ENCODE peak calls at places on chromosomes 16 and 17, in nine cellular contexts. S, H, I, Z, Q, P, B, Y and L are unnamed samples.

GRCh38 chr17:76239538-76240274 is 587 bp downstream of the RNF157 start:
- DNase-seq in S (no peak), H (no peak), I (no peak), Z (no peak), Q (no peak), P (no peak), B (no peak), Y (no peak), L (no peak)

GRCh38 chr17:44221072-44221861 is 1.8 kb upstream of the UBTF start:
- DNase-seq in S (peak; percentile 85), H (peak; percentile 87), I (peak; percentile 63), Z (peak; percentile 43), Q (peak; percentile 78), P (peak; percentile 76), B (peak; percentile 66), Y (peak; percentile 63), L (peak; percentile 93)

GRCh38 chr17:64732336-64733006 is 70.4 kb upstream of the SMURF2 start:
- DNase-seq in S (peak; percentile 42), H (peak; percentile 27), I (no peak), Z (no peak), Q (peak; percentile 92), P (peak; percentile 40), B (no peak), Y (no peak), L (peak; percentile 81)

GRCh38 chr17:48442819-48443218 is 12.8 kb upstream of the SKAP1 start:
- DNase-seq in S (no peak), H (no peak), I (no peak), Z (no peak), Q (peak; percentile 9), P (no peak), B (no peak), Y (no peak), L (no peak)

GRCh38 chr16:75244225-75244792 is 7.1 kb downstream of the BCAR1 start:
- DNase-seq in S (peak; percentile 70), H (no peak), I (no peak), Z (no peak), Q (peak; percentile 66), P (peak; percentile 68), B (no peak), Y (no peak), L (peak; percentile 86)

GRCh38 chr17:82439194-82439828 is 11.2 kb downstream of the CYBC1 start:
- DNase-seq in S (no peak), H (no peak), I (no peak), Z (no peak), Q (no peak), P (no peak), B (no peak), Y (no peak), L (no peak)

GRCh38 chr17:32111141-32111771 is 31.0 kb upstream of the RHOT1 start:
- DNase-seq in S (peak; percentile 59), H (peak; percentile 51), I (no peak), Z (peak; percentile 6), Q (peak; percentile 57), P (peak; percentile 81), B (peak; percentile 37), Y (peak; percentile 23), L (peak; percentile 62)

GRCh38 chr17:10349403-10349802 is 23.4 kb downstream of the MYH13 start:
- DNase-seq in S (no peak), H (no peak), I (no peak), Z (no peak), Q (peak; percentile 25), P (no peak), B (no peak), Y (no peak), L (no peak)